ENCODE peak calls at places on chromosomes 2 and 18, in ten cellular contexts. I, Q, A, R, K, G, N, X, F and S are unnamed samples.

GRCh38 chr2:26068602-26069298 is 34.9 kb downstream of the RAB10 start:
- DNase-seq in R (peak), Q (no peak), F (no peak), K (peak), I (no peak), X (no peak), N (peak), G (no peak), A (no peak), S (no peak)

GRCh38 chr18:27604583-27604982 is 419.5 kb upstream of the CHST9 start:
- DNase-seq in Q (no peak), A (no peak), F (no peak), G (no peak), I (no peak), R (no peak), X (no peak), K (peak), N (no peak), S (no peak)

GRCh38 chr2:205688417-205689200 is 6.3 kb downstream of the NRP2 start:
- DNase-seq in R (no peak), F (no peak), N (no peak), A (no peak), K (no peak), I (no peak), G (no peak), X (no peak), Q (no peak), S (no peak)

GRCh38 chr2:25421289-25421688 is 79.6 kb upstream of the DNMT3A start:
- DNase-seq in X (no peak), F (no peak), G (no peak), R (no peak), A (no peak), Q (no peak), K (no peak), N (no peak), I (no peak), S (no peak)

GRCh38 chr2:239600650-239601049 is 199.8 kb upstream of the HDAC4 start:
- DNase-seq in K (no peak), R (no peak), F (no peak), Q (no peak), A (peak), I (peak), G (peak), X (no peak), N (peak), S (peak)

GRCh38 chr2:31236433-31237205 is 2.7 kb downstream of the EHD3 start:
- DNase-seq in F (no peak), X (no peak), Q (no peak), K (no peak), R (no peak), G (no peak), N (no peak), A (no peak), I (no peak), S (no peak)

GRCh38 chr2:113173563-113174368 is at the start of gene PSD4:
- DNase-seq in G (peak), A (no peak), I (peak), X (peak), F (no peak), K (no peak), R (peak), N (peak), Q (peak), S (peak)

GRCh38 chr2:72149556-72150156 is 2.0 kb upstream of the CYP26B1 start:
- DNase-seq in X (peak), N (no peak), K (peak), A (peak), I (no peak), R (no peak), F (peak), Q (no peak), G (peak), S (no peak)

GRCh38 chr2:28247326-28247725 is 145.3 kb upstream of the FOSL2 start:
- DNase-seq in X (no peak), K (no peak), A (no peak), I (no peak), R (no peak), F (no peak), Q (no peak), G (no peak), N (no peak), S (no peak)

GRCh38 chr18:27771571-27771970 is 405.4 kb downstream of the CDH2 start:
- DNase-seq in G (no peak), I (no peak), R (no peak), K (no peak), F (no peak), N (no peak), Q (no peak), X (no peak), A (no peak), S (no peak)

GRCh38 chr2:195451160-195451559 is 205.9 kb upstream of the SLC39A10 start:
- DNase-seq in K (no peak), R (no peak), F (no peak), I (no peak), G (no peak), N (no peak), X (no peak), A (no peak), Q (no peak), S (no peak)

GRCh38 chr2:32825291-32825712 is 121.5 kb upstream of the LTBP1 start:
- DNase-seq in K (no peak), A (peak), N (peak), I (no peak), G (no peak), X (peak), Q (peak), F (no peak), R (no peak), S (no peak)

GRCh38 chr2:19048593-19049264 is 309.7 kb downstream of the OSR1 start:
- DNase-seq in Q (no peak), K (no peak), I (peak), F (no peak), N (no peak), R (no peak), A (peak), X (peak), G (peak), S (peak)

GRCh38 chr2:205052781-205053180 is 507.5 kb downstream of the PARD3B start:
- DNase-seq in A (no peak), F (no peak), N (no peak), X (no peak), I (no peak), R (no peak), G (no peak), Q (no peak), K (no peak), S (no peak)

GRCh38 chr2:41913311-41913710 is 134.5 kb upstream of the PKDCC start:
- DNase-seq in A (no peak), X (no peak), R (no peak), N (no peak), G (no peak), K (no peak), F (no peak), Q (no peak), I (no peak), S (no peak)

GRCh38 chr2:205280630-205281225 is 401.6 kb upstream of the NRP2 start:
- DNase-seq in K (no peak), F (no peak), Q (no peak), I (no peak), A (no peak), R (no peak), G (no peak), X (no peak), N (no peak), S (no peak)

GRCh38 chr2:213834331-213834730 is 550.1 kb downstream of the SPAG16 start:
- DNase-seq in R (no peak), F (no peak), X (no peak), A (no peak), I (no peak), Q (no peak), G (no peak), K (no peak), N (no peak), S (no peak)

GRCh38 chr2:160324917-160325316 is 124.8 kb upstream of the ITGB6 start:
- DNase-seq in F (no peak), R (no peak), X (no peak), N (no peak), Q (no peak), G (no peak), I (no peak), A (no peak), K (no peak), S (no peak)

GRCh38 chr2:12059616-12060441 is 313.4 kb downstream of the LPIN1 start:
- DNase-seq in K (no peak), I (no peak), R (no peak), N (no peak), F (no peak), G (no peak), X (no peak), A (no peak), Q (no peak), S (no peak)

GRCh38 chr2:172285760-172286159 is 141.6 kb upstream of the ITGA6 start:
- DNase-seq in R (no peak), G (no peak), X (no peak), Q (no peak), A (no peak), F (no peak), K (no peak), N (no peak), I (no peak), S (no peak)

GRCh38 chr2:121080013-121080772 is 204.8 kb downstream of the TFCP2L1 start:
- DNase-seq in G (no peak), A (peak), X (peak), N (peak), R (peak), F (peak), I (peak), Q (no peak), K (peak), S (no peak)

GRCh38 chr18:21703241-21703820 is 1.2 kb downstream of the ABHD3 start:
- DNase-seq in X (no peak), G (no peak), N (peak), F (no peak), K (peak), A (no peak), I (peak), Q (no peak), R (peak), S (no peak)

GRCh38 chr18:7273301-7273911 is 42.5 kb downstream of the LRRC30 start:
- DNase-seq in A (peak), N (peak), K (no peak), G (peak), R (no peak), X (peak), I (peak), Q (peak), F (no peak), S (peak)

GRCh38 chr2:239520811-239521517 is 120.1 kb upstream of the HDAC4 start:
- DNase-seq in X (no peak), I (no peak), K (no peak), R (no peak), F (no peak), Q (peak), G (no peak), N (no peak), A (no peak), S (peak)

GRCh38 chr2:134869941-134870736 is 31.7 kb downstream of the ACMSD start:
- DNase-seq in N (no peak), Q (no peak), R (no peak), K (no peak), G (no peak), X (peak), A (no peak), I (no peak), F (no peak), S (no peak)

GRCh38 chr2:48356701-48357322 is 173.1 kb upstream of the STON1 start:
- DNase-seq in N (no peak), R (no peak), A (no peak), X (no peak), Q (no peak), K (peak), I (no peak), F (no peak), G (no peak), S (no peak)

GRCh38 chr2:45595724-45596435 is 15.2 kb downstream of the SRBD1 start:
- DNase-seq in R (no peak), N (no peak), I (peak), K (no peak), X (peak), F (no peak), A (no peak), Q (peak), G (peak), S (peak)

GRCh38 chr2:136874258-136874657 is 108.9 kb downstream of the THSD7B start:
- DNase-seq in X (no peak), K (peak), N (no peak), A (no peak), F (no peak), I (no peak), G (no peak), R (no peak), Q (no peak), S (no peak)

GRCh38 chr18:57813245-57813644 is 10.1 kb upstream of the ATP8B1 start:
- DNase-seq in K (no peak), A (no peak), X (no peak), F (no peak), I (no peak), R (no peak), Q (no peak), N (peak), G (no peak), S (no peak)

GRCh38 chr2:233489666-233490065 is 76.9 kb downstream of the USP40 start:
- DNase-seq in R (no peak), A (no peak), F (no peak), I (no peak), N (no peak), G (no peak), Q (no peak), K (no peak), X (no peak), S (no peak)

GRCh38 chr2:101895039-101895438 is 96.7 kb upstream of the IL1R2 start:
- DNase-seq in G (no peak), A (no peak), X (no peak), Q (no peak), I (no peak), K (no peak), F (no peak), N (no peak), R (no peak), S (no peak)

GRCh38 chr2:53826587-53827397 is 33.0 kb downstream of the GPR75 start:
- DNase-seq in A (no peak), G (no peak), I (no peak), N (no peak), X (no peak), K (no peak), Q (no peak), F (no peak), R (no peak), S (no peak)

GRCh38 chr2:108575132-108575966 is 41.1 kb downstream of the LIMS1 start:
- DNase-seq in K (peak), A (no peak), R (no peak), I (no peak), N (no peak), X (no peak), G (no peak), F (no peak), Q (no peak), S (no peak)

GRCh38 chr2:64374686-64375085 is 79.3 kb upstream of the LGALSL start:
- DNase-seq in X (peak), A (no peak), Q (peak), K (no peak), I (no peak), G (no peak), R (no peak), N (no peak), F (no peak), S (no peak)

GRCh38 chr2:236637691-236638569 is 68.3 kb downstream of the ACKR3 start:
- DNase-seq in I (no peak), G (peak), A (no peak), R (no peak), F (no peak), N (peak), K (no peak), X (no peak), Q (peak), S (no peak)

GRCh38 chr2:215419769-215420470 is 15.9 kb downstream of the FN1 start:
- DNase-seq in K (no peak), A (no peak), F (no peak), N (no peak), I (no peak), X (no peak), G (no peak), Q (no peak), R (no peak), S (no peak)
- H3K27ac ChIP-seq in K (no peak), A (no peak), F (no peak), N (no peak), I (no peak), X (no peak), G (peak), Q (no peak), R (no peak), S (no peak)

GRCh38 chr2:187581125-187581896 is 27.1 kb upstream of the TFPI start:
- DNase-seq in F (no peak), I (peak), R (no peak), X (peak), A (no peak), K (peak), Q (no peak), G (no peak), N (peak), S (no peak)
- H3K4me3 ChIP-seq in F (peak), I (no peak), R (no peak), X (no peak), A (peak), K (no peak), Q (peak), G (peak), N (peak), S (peak)

GRCh38 chr18:59923539-59924196 is 23.9 kb downstream of the PMAIP1 start:
- DNase-seq in Q (no peak), A (no peak), G (no peak), I (no peak), R (no peak), X (no peak), F (no peak), N (no peak), K (no peak), S (no peak)
- H3K27ac ChIP-seq in Q (no peak), A (no peak), G (no peak), I (no peak), R (no peak), X (no peak), F (no peak), N (no peak), K (no peak), S (no peak)

GRCh38 chr2:163375070-163375469 is 360.7 kb downstream of the FIGN start:
- DNase-seq in X (no peak), F (no peak), N (no peak), K (no peak), A (no peak), R (no peak), G (no peak), I (no peak), Q (no peak), S (no peak)

GRCh38 chr2:163375472-163375871 is 360.3 kb downstream of the FIGN start:
- DNase-seq in I (no peak), R (no peak), A (no peak), F (no peak), Q (no peak), X (no peak), N (no peak), G (no peak), K (no peak), S (no peak)

GRCh38 chr2:163370169-163370886 is 365.5 kb downstream of the FIGN start:
- DNase-seq in A (no peak), R (no peak), G (no peak), I (no peak), F (no peak), K (no peak), N (no peak), X (no peak), Q (no peak), S (no peak)

GRCh38 chr2:163374282-163374681 is 361.5 kb downstream of the FIGN start:
- DNase-seq in R (no peak), F (no peak), Q (no peak), K (peak), N (no peak), I (no peak), A (no peak), X (no peak), G (no peak), S (no peak)

DNA sequence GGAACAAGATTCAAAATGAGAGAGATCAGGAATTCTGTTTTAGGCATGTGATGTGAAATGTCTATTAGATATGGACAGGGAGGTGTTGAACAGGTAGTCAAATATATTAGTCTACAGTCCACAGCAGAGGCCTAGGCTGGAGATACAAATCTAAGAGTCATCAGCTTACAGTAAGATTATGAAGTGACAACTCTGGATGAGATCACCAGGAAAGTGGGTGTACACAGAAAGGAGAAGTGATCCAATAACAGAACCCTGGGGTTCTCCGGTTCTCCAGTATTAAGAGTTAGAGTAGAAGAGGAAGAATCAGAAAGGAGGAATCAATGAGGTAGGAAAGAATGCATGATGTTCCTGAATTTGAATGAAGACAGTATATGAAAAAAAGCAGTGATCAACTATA is 362.3 kb downstream of the FIGN start:
- DNase-seq in N (no peak), I (no peak), A (no peak), G (no peak), F (no peak), X (no peak), K (no peak), R (no peak), Q (no peak), S (no peak)
- H3K4me3 ChIP-seq in N (no peak), I (no peak), A (no peak), G (no peak), F (no peak), X (no peak), K (no peak), R (no peak), Q (no peak), S (no peak)

GRCh38 chr2:212416126-212416525 is 122.5 kb downstream of the ERBB4 start:
- DNase-seq in I (no peak), G (no peak), F (no peak), Q (no peak), X (no peak), K (no peak), A (no peak), N (no peak), R (no peak), S (no peak)
- H3K27ac ChIP-seq in I (no peak), G (no peak), F (peak), Q (no peak), X (no peak), K (no peak), A (no peak), N (no peak), R (no peak), S (no peak)

GRCh38 chr2:174341995-174342571 is 7.3 kb downstream of the SP9 start:
- DNase-seq in A (peak), N (no peak), F (no peak), I (no peak), G (peak), X (no peak), R (no peak), K (peak), Q (peak), S (no peak)
- H3K4me3 ChIP-seq in A (no peak), N (peak), F (no peak), I (no peak), G (no peak), X (no peak), R (no peak), K (peak), Q (peak), S (no peak)

GRCh38 chr2:85772841-85773491 is 19.2 kb downstream of the ATOH8 start:
- DNase-seq in I (no peak), G (no peak), A (no peak), K (no peak), F (no peak), N (no peak), R (no peak), X (peak), Q (no peak), S (no peak)
- H3K27ac ChIP-seq in I (peak), G (peak), A (peak), K (no peak), F (peak), N (peak), R (no peak), X (peak), Q (peak), S (peak)

DNA sequence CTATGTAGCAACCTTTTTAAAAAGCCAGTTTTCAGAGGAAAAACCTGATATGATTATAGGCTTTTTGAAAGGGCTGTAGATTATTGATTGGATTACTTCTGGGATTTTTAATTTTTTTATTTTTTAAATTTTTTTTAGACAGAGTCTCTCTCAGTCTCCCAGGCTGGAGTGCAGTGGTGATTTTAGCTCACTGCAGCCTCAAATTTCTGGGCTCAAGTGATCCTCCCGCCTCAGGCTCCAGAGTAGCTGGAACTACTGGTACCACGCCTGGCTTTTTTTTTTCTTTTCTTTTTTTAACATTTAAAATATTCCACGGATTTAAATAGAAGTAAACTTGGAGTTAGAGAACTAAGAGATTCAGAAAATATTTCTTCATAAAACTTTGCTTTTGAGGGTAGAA is 1.2 kb downstream of the MRPL19 start:
- DNase-seq in F (no peak), G (no peak), X (no peak), R (no peak), Q (no peak), I (no peak), A (no peak), K (peak), N (no peak), S (no peak)
- H3K4me3 ChIP-seq in F (peak), G (peak), X (no peak), R (no peak), Q (peak), I (no peak), A (peak), K (peak), N (no peak), S (peak)